ENCODE peak calls at places on chromosomes 2 and 18, in nine cellular contexts. G, B, E, U, N, T, O, L and V are unnamed samples.
A peak's percentile ranks its signal among the peaks of the same experiment; 100 is the strongest.

GRCh38 chr2:60476206-60476946 is 77.1 kb downstream of the BCL11A start:
- DNase-seq in G (no peak), B (no peak), E (no peak), U (peak; percentile 44), N (no peak), T (no peak), O (no peak), L (no peak), V (no peak)

GRCh38 chr2:109271920-109272319 is 142.9 kb downstream of the SH3RF3 start:
- DNase-seq in G (no peak), B (no peak), E (peak; percentile 43), U (no peak), N (no peak), T (no peak), O (no peak), L (no peak), V (no peak)

GRCh38 chr18:8858888-8859511 is 153.6 kb downstream of the MTCL1 start:
- DNase-seq in G (peak; percentile 94), B (no peak), E (no peak), U (no peak), N (no peak), T (no peak), O (no peak), L (no peak), V (peak; percentile 59)

GRCh38 chr18:48777026-48777736 is 173.6 kb downstream of the SMAD7 start:
- DNase-seq in G (no peak), B (peak; percentile 75), E (no peak), U (peak; percentile 74), N (no peak), T (peak; percentile 93), O (peak; percentile 77), L (peak; percentile 68), V (peak; percentile 28)

GRCh38 chr2:139916822-139917221 is 1136.6 kb upstream of the NXPH2 start:
- DNase-seq in G (no peak), B (no peak), E (no peak), U (no peak), N (no peak), T (peak; percentile 8), O (no peak), L (no peak), V (no peak)

GRCh38 chr2:45675130-45675812 is 23.8 kb downstream of the PRKCE start:
- DNase-seq in G (no peak), B (peak; percentile 67), E (no peak), U (peak; percentile 56), N (no peak), T (no peak), O (peak; percentile 50), L (peak; percentile 39), V (no peak)

GRCh38 chr2:175203621-175204496 is 22.3 kb upstream of the ATP5MC3 start:
- DNase-seq in G (peak; percentile 24), B (no peak), E (no peak), U (peak; percentile 46), N (no peak), T (no peak), O (no peak), L (peak; percentile 28), V (peak; percentile 34)

GRCh38 chr2:120809151-120809550 is 73.5 kb downstream of the GLI2 start:
- DNase-seq in G (no peak), B (no peak), E (no peak), U (no peak), N (no peak), T (no peak), O (no peak), L (no peak), V (no peak)

GRCh38 chr2:45731146-45731545 is 79.7 kb downstream of the PRKCE start:
- DNase-seq in G (no peak), B (no peak), E (no peak), U (no peak), N (no peak), T (no peak), O (no peak), L (no peak), V (no peak)

GRCh38 chr2:113208995-113209868 is 35.5 kb downstream of the PSD4 start:
- DNase-seq in G (no peak), B (no peak), E (no peak), U (no peak), N (no peak), T (peak; percentile 56), O (no peak), L (no peak), V (peak; percentile 21)

GRCh38 chr18:54558609-54559585 is 32.1 kb upstream of the DYNAP start:
- DNase-seq in G (no peak), B (no peak), E (no peak), U (no peak), N (no peak), T (no peak), O (no peak), L (no peak), V (no peak)

GRCh38 chr2:150376627-150377335 is 110.7 kb downstream of the RND3 start:
- DNase-seq in G (no peak), B (no peak), E (no peak), U (no peak), N (no peak), T (no peak), O (no peak), L (peak; percentile 21), V (no peak)

GRCh38 chr2:182587831-182588230 is 128.2 kb upstream of the DNAJC10 start:
- DNase-seq in G (peak; percentile 82), B (no peak), E (no peak), U (no peak), N (no peak), T (no peak), O (no peak), L (no peak), V (no peak)

GRCh38 chr2:240288087-240288521 is 147.4 kb upstream of the GPC1 start:
- DNase-seq in G (no peak), B (no peak), E (no peak), U (no peak), N (no peak), T (no peak), O (no peak), L (no peak), V (no peak)

GRCh38 chr2:233130024-233130423 is 69.9 kb downstream of the INPP5D start:
- DNase-seq in G (no peak), B (no peak), E (no peak), U (no peak), N (no peak), T (no peak), O (no peak), L (no peak), V (no peak)

GRCh38 chr2:176091329-176092258 is 927 bp upstream of the HOXD13 start:
- DNase-seq in G (no peak), B (no peak), E (no peak), U (no peak), N (no peak), T (no peak), O (no peak), L (no peak), V (no peak)

GRCh38 chr2:36294290-36294689 is 61.3 kb upstream of the CRIM1 start:
- DNase-seq in G (no peak), B (no peak), E (no peak), U (no peak), N (no peak), T (no peak), O (no peak), L (no peak), V (no peak)

GRCh38 chr2:153823880-153824279 is 47.8 kb upstream of the GALNT13 start:
- DNase-seq in G (no peak), B (no peak), E (no peak), U (no peak), N (no peak), T (no peak), O (no peak), L (no peak), V (no peak)

GRCh38 chr2:235046561-235046960 is 94.7 kb downstream of the SH3BP4 start:
- DNase-seq in G (no peak), B (no peak), E (no peak), U (no peak), N (no peak), T (no peak), O (no peak), L (no peak), V (no peak)

GRCh38 chr2:240847817-240848216 is 20.8 kb upstream of the AGXT start:
- DNase-seq in G (no peak), B (no peak), E (no peak), U (no peak), N (no peak), T (no peak), O (no peak), L (no peak), V (no peak)

GRCh38 chr2:118738106-118738505 is 109.3 kb downstream of the EN1 start:
- DNase-seq in G (no peak), B (no peak), E (no peak), U (no peak), N (no peak), T (no peak), O (no peak), L (no peak), V (no peak)
- H3K4me3 ChIP-seq in G (no peak overlapping the region), B (no peak overlapping the region), E (no peak overlapping the region), U (no peak overlapping the region), N (no peak overlapping the region), T (no peak overlapping the region), O (no peak overlapping the region), L (no peak overlapping the region), V (no peak overlapping the region)

GRCh38 chr2:15127251-15127650 is 433.9 kb downstream of the NBAS start:
- DNase-seq in G (no peak), B (no peak), E (no peak), U (no peak), N (no peak), T (no peak), O (no peak), L (no peak), V (no peak)
- H3K9me3 ChIP-seq in G (peaks cover 3% of the 10 kb centered on the region), B (no peaks in the 10 kb centered on the region), E (no peaks in the 10 kb centered on the region), U (no peaks in the 10 kb centered on the region), N (no peaks in the 10 kb centered on the region), T (no peaks in the 10 kb centered on the region), O (no peaks in the 10 kb centered on the region), L (no peaks in the 10 kb centered on the region), V (no peaks in the 10 kb centered on the region)

GRCh38 chr2:189178726-189179606 is 595 bp downstream of the COL5A2 start:
- DNase-seq in G (peak; percentile 42), B (no peak), E (no peak), U (no peak), N (no peak), T (no peak), O (no peak), L (peak; percentile 28), V (peak; percentile 68)
- H3K4me3 ChIP-seq in G (peak overlapping the region; percentile 75), B (peak overlapping the region; percentile 3), E (peak overlapping the region; percentile 63), U (peak overlapping the region; percentile 57), N (peak overlapping the region; percentile 84), T (peak overlapping the region; percentile 42), O (peak overlapping the region; percentile 47), L (peak overlapping the region; percentile 85), V (peak overlapping the region; percentile 67)

DNA sequence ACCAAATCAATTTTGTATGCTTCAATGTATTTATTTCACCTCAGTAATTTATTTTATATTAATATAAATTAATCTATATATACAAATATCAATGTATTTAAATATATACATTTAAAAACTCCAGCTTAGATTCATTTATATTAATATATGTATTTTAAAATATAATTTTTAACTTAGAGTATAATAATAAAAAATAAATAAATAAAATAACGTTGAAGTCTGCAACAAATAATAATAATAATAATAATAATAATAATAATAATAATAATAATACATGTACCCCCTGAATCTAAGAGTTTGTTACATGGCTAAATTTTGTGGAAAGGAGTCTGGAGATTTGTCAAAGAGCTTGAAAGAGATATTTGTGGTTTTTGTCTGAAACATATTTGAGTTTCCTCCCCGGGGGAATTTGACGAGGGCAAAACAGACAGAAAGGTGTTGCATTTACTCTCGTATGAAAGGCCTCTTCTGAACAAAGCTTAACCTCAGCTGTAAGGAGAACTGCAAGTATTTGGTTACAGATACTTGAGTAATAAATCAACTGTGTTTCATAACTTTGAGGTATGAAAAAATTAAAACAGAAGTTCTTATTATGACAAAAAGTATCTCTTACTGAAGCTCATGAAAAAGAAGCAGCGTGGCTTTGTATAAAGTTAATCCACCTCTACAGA is 93.4 kb downstream of the CDH19 start:
- DNase-seq in G (no peak), B (no peak), E (no peak), U (no peak), N (no peak), T (no peak), O (no peak), L (no peak), V (no peak)
- H3K9me3 ChIP-seq in G (no peaks in the 10 kb centered on the region), B (no peaks in the 10 kb centered on the region), E (no peaks in the 10 kb centered on the region), U (no peaks in the 10 kb centered on the region), N (no peaks in the 10 kb centered on the region), T (no peaks in the 10 kb centered on the region), O (no peaks in the 10 kb centered on the region), L (no peaks in the 10 kb centered on the region), V (no peaks in the 10 kb centered on the region)